ENCODE peak calls at places on chromosomes 5 and 9, in five cellular contexts. V, T, I, Q and D are unnamed samples.

GRCh38 chr5:59838989-59839388 is 54.5 kb downstream of the PDE4D start:
- DNase-seq in V (peak), T (peak), I (no peak), Q (no peak), D (no peak)

GRCh38 chr9:69554945-69555344 is 117.2 kb downstream of the APBA1 start:
- DNase-seq in V (peak), T (peak), I (no peak), Q (peak), D (peak)

GRCh38 chr5:39328731-39329130 is 35.6 kb downstream of the C9 start:
- DNase-seq in V (no peak), T (no peak), I (no peak), Q (no peak), D (no peak)

GRCh38 chr9:91817493-91818225 is 132.4 kb downstream of the ROR2 start:
- DNase-seq in V (peak), T (peak), I (no peak), Q (peak), D (no peak)

GRCh38 chr5:172942556-172942955 is 16.7 kb upstream of the RPL26L1 start:
- DNase-seq in V (no peak), T (no peak), I (no peak), Q (no peak), D (no peak)

GRCh38 chr9:130687615-130688014 is 6.0 kb upstream of the EXOSC2 start:
- DNase-seq in V (no peak), T (no peak), I (no peak), Q (no peak), D (no peak)

GRCh38 chr9:92609142-92609500 is 60.8 kb downstream of the IPPK start:
- DNase-seq in V (no peak), T (no peak), I (no peak), Q (no peak), D (no peak)

GRCh38 chr5:77645158-77645994 is 6.9 kb upstream of the OTP start:
- DNase-seq in V (no peak), T (peak), I (no peak), Q (no peak), D (peak)

GRCh38 chr5:134055015-134055414 is 50.2 kb upstream of the VDAC1 start:
- DNase-seq in V (no peak), T (no peak), I (no peak), Q (no peak), D (no peak)

GRCh38 chr9:111000202-111000601 is 38.1 kb downstream of the LPAR1 start:
- DNase-seq in V (no peak), T (no peak), I (no peak), Q (no peak), D (no peak)

GRCh38 chr5:74286734-74287705 is 353.5 kb downstream of the ENC1 start:
- DNase-seq in V (no peak), T (no peak), I (no peak), Q (no peak), D (no peak)